ENCODE peak calls at places on chromosomes 7 and 10, in six cellular contexts. One of them, this sample, is unnamed.

GRCh38 chr7:137772748-137773147 is 74.0 kb downstream of the DGKI start:
- DNase-seq in hepatocyte: no peak
- DNase-seq in tibial artery: no peak
- DNase-seq in GM23248: peak; percentile 92
- DNase-seq in CD4-positive, alpha-beta memory T cell: no peak
- DNase-seq in astrocyte: peak; percentile 92
- DNase-seq in this sample: peak; percentile 50

GRCh38 chr7:55441668-55442305 is 76.7 kb downstream of the LANCL2 start:
- DNase-seq in hepatocyte: no peak
- DNase-seq in tibial artery: no peak
- DNase-seq in GM23248: peak; percentile 90
- DNase-seq in CD4-positive, alpha-beta memory T cell: no peak
- DNase-seq in astrocyte: peak; percentile 79
- DNase-seq in this sample: peak; percentile 44

GRCh38 chr7:92135100-92135429 is 788 bp upstream of the CYP51A1 start:
- DNase-seq in hepatocyte: peak; percentile 49
- DNase-seq in tibial artery: no peak
- DNase-seq in GM23248: peak; percentile 55
- DNase-seq in CD4-positive, alpha-beta memory T cell: no peak
- DNase-seq in astrocyte: peak; percentile 25
- DNase-seq in this sample: no peak

GRCh38 chr7:139004321-139005075 is 23.3 kb upstream of the KIAA1549 start:
- DNase-seq in hepatocyte: no peak
- DNase-seq in tibial artery: no peak
- DNase-seq in GM23248: no peak
- DNase-seq in CD4-positive, alpha-beta memory T cell: no peak
- DNase-seq in astrocyte: no peak
- DNase-seq in this sample: no peak

GRCh38 chr10:132987671-132988571 is 45.6 kb upstream of the CFAP46 start:
- DNase-seq in hepatocyte: peak; percentile 64
- DNase-seq in tibial artery: peak; percentile 45
- DNase-seq in GM23248: peak; percentile 96
- DNase-seq in CD4-positive, alpha-beta memory T cell: no peak
- DNase-seq in astrocyte: peak; percentile 89
- DNase-seq in this sample: peak; percentile 82

GRCh38 chr7:50370884-50371283 is 66.4 kb downstream of the IKZF1 start:
- DNase-seq in hepatocyte: no peak
- DNase-seq in tibial artery: no peak
- DNase-seq in GM23248: no peak
- DNase-seq in CD4-positive, alpha-beta memory T cell: no peak
- DNase-seq in astrocyte: no peak
- DNase-seq in this sample: no peak

GRCh38 chr10:49330127-49330665 is 31.2 kb downstream of the C10orf71 start:
- DNase-seq in hepatocyte: no peak
- DNase-seq in tibial artery: no peak
- DNase-seq in GM23248: no peak
- DNase-seq in CD4-positive, alpha-beta memory T cell: no peak
- DNase-seq in astrocyte: no peak
- DNase-seq in this sample: no peak

GRCh38 chr7:133434246-133434865 is 181.5 kb downstream of the EXOC4 start:
- DNase-seq in hepatocyte: peak; percentile 8
- DNase-seq in tibial artery: no peak
- DNase-seq in GM23248: peak; percentile 63
- DNase-seq in CD4-positive, alpha-beta memory T cell: peak; percentile 11
- DNase-seq in astrocyte: peak; percentile 12
- DNase-seq in this sample: no peak

GRCh38 chr7:100481466-100481865 is 2.3 kb upstream of the NYAP1 start:
- DNase-seq in hepatocyte: no peak
- DNase-seq in tibial artery: no peak
- DNase-seq in GM23248: no peak
- DNase-seq in CD4-positive, alpha-beta memory T cell: no peak
- DNase-seq in astrocyte: no peak
- DNase-seq in this sample: no peak

GRCh38 chr10:132451506-132452215 is 54.7 kb downstream of the PWWP2B start:
- DNase-seq in hepatocyte: no peak
- DNase-seq in tibial artery: no peak
- DNase-seq in GM23248: no peak
- DNase-seq in CD4-positive, alpha-beta memory T cell: no peak
- DNase-seq in astrocyte: no peak
- DNase-seq in this sample: no peak

GRCh38 chr10:110710621-110711020 is 66.5 kb downstream of the RBM20 start:
- DNase-seq in hepatocyte: no peak
- DNase-seq in tibial artery: no peak
- DNase-seq in GM23248: no peak
- DNase-seq in CD4-positive, alpha-beta memory T cell: no peak
- DNase-seq in astrocyte: no peak
- DNase-seq in this sample: peak; percentile 25

GRCh38 chr7:145986248-145986874 is 130.2 kb upstream of the CNTNAP2 start:
- DNase-seq in hepatocyte: no peak
- DNase-seq in tibial artery: no peak
- DNase-seq in GM23248: no peak
- DNase-seq in CD4-positive, alpha-beta memory T cell: no peak
- DNase-seq in astrocyte: no peak
- DNase-seq in this sample: no peak

GRCh38 chr10:52308251-52309031 is 5.6 kb upstream of the DKK1 start:
- DNase-seq in hepatocyte: peak; percentile 79
- DNase-seq in tibial artery: no peak
- DNase-seq in GM23248: peak; percentile 87
- DNase-seq in CD4-positive, alpha-beta memory T cell: no peak
- DNase-seq in astrocyte: peak; percentile 55
- DNase-seq in this sample: peak; percentile 60

DNA sequence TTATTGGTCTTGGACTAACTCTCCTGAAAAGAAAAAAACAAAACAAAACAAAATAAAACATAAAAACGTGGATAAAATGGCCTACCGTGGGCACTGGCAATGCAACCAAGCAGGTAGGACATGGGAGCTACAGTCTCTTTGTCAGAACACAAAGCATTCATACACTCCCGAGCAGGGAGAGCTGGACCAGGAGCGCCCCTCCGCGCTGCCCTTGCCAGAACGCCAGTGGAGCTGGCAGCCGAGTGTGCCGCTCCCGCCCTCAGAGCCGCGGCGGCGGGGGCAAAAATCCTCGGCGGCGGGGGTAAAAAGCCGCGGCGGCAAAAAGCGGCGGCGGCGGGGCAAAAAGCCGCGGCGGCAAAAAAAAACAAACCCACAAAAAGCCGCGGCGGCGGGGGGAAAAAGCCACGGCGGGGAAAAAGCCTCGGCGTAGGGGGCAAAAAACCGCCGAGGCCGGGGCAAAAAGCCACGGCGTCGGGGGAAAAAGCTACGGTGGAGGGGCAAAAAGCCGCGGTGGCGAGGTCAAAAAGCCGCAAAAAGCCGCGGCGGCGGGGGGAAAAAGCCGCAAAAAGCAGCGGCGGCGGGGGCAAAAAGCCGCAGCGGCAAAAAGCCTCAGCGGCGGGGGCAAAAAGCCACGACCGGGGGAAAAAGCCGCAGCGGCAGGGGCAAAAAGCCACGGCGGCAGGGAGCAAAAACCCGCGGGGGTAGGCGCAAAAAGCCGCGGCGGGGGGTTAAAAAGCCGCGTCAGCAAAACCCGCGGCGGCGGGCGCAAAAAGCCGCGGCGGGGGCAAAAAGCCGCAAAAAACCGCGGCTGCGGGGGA is 418.1 kb downstream of the ZNF716 start:
- DNase-seq in hepatocyte: no peak
- DNase-seq in tibial artery: no peak
- DNase-seq in GM23248: peak; percentile 22
- DNase-seq in CD4-positive, alpha-beta memory T cell: no peak
- DNase-seq in astrocyte: no peak
- DNase-seq in this sample: no peak
- H3K4me3 ChIP-seq in hepatocyte: no peak overlapping the region
- H3K4me3 ChIP-seq in tibial artery: peak overlapping the region; percentile 38
- H3K4me3 ChIP-seq in GM23248: peak overlapping the region; percentile 60
- H3K4me3 ChIP-seq in CD4-positive, alpha-beta memory T cell: no peak overlapping the region
- H3K4me3 ChIP-seq in astrocyte: no peak overlapping the region
- H3K4me3 ChIP-seq in this sample: no peak overlapping the region

GRCh38 chr7:99078416-99078815 is 65.5 kb downstream of the SMURF1 start:
- DNase-seq in hepatocyte: no peak
- DNase-seq in tibial artery: no peak
- DNase-seq in GM23248: no peak
- DNase-seq in CD4-positive, alpha-beta memory T cell: no peak
- DNase-seq in astrocyte: no peak
- DNase-seq in this sample: no peak

GRCh38 chr7:99079104-99079503 is 64.8 kb downstream of the SMURF1 start:
- DNase-seq in hepatocyte: peak; percentile 34
- DNase-seq in tibial artery: no peak
- DNase-seq in GM23248: no peak
- DNase-seq in CD4-positive, alpha-beta memory T cell: no peak
- DNase-seq in astrocyte: no peak
- DNase-seq in this sample: no peak

GRCh38 chr7:99083068-99083651 is 60.7 kb downstream of the SMURF1 start:
- DNase-seq in hepatocyte: no peak
- DNase-seq in tibial artery: no peak
- DNase-seq in GM23248: peak; percentile 44
- DNase-seq in CD4-positive, alpha-beta memory T cell: no peak
- DNase-seq in astrocyte: peak; percentile 29
- DNase-seq in this sample: no peak

GRCh38 chr7:99081209-99081608 is 62.7 kb downstream of the SMURF1 start:
- DNase-seq in hepatocyte: no peak
- DNase-seq in tibial artery: no peak
- DNase-seq in GM23248: no peak
- DNase-seq in CD4-positive, alpha-beta memory T cell: no peak
- DNase-seq in astrocyte: no peak
- DNase-seq in this sample: no peak

DNA sequence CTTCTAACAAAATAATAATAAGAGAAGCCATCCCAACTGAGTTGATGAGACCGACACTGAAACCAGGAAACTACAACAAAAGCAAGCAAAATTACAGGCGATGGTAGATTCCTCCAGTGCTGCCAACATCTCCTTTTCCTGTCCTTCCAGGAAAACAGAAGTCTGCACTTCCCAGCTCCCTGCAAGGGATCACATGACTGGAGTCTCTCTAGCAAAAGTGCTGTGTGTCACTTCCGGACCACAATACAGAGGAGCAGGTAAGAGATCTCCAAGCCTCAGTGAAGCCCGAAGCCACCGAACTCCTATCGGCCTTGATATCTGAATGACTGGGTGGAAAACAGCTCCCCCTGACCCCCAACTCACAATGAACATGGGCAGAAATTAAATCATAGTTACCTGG is 63.2 kb downstream of the SMURF1 start:
- DNase-seq in hepatocyte: no peak
- DNase-seq in tibial artery: no peak
- DNase-seq in GM23248: no peak
- DNase-seq in CD4-positive, alpha-beta memory T cell: no peak
- DNase-seq in astrocyte: no peak
- DNase-seq in this sample: no peak
- H3K9me3 ChIP-seq in hepatocyte: no peaks in the 10 kb centered on the region
- H3K9me3 ChIP-seq in tibial artery: no peaks in the 10 kb centered on the region
- H3K9me3 ChIP-seq in GM23248: no peaks in the 10 kb centered on the region
- H3K9me3 ChIP-seq in CD4-positive, alpha-beta memory T cell: no peaks in the 10 kb centered on the region
- H3K9me3 ChIP-seq in astrocyte: no peaks in the 10 kb centered on the region
- H3K9me3 ChIP-seq in this sample: no peaks in the 10 kb centered on the region

GRCh38 chr10:10722422-10722821 is 295.2 kb upstream of the CELF2 start:
- DNase-seq in hepatocyte: no peak
- DNase-seq in tibial artery: no peak
- DNase-seq in GM23248: peak; percentile 3
- DNase-seq in CD4-positive, alpha-beta memory T cell: no peak
- DNase-seq in astrocyte: no peak
- DNase-seq in this sample: no peak
- H3K4me1 ChIP-seq in hepatocyte: no peaks in the 10 kb centered on the region
- H3K4me1 ChIP-seq in tibial artery: no peaks in the 10 kb centered on the region
- H3K4me1 ChIP-seq in GM23248: no peaks in the 10 kb centered on the region
- H3K4me1 ChIP-seq in CD4-positive, alpha-beta memory T cell: no peaks in the 10 kb centered on the region
- H3K4me1 ChIP-seq in astrocyte: no peaks in the 10 kb centered on the region
- H3K4me1 ChIP-seq in this sample: no peaks in the 10 kb centered on the region

GRCh38 chr7:152924826-152925411 is 165.4 kb downstream of the ACTR3B start:
- DNase-seq in hepatocyte: no peak
- DNase-seq in tibial artery: no peak
- DNase-seq in GM23248: no peak
- DNase-seq in CD4-positive, alpha-beta memory T cell: no peak
- DNase-seq in astrocyte: no peak
- DNase-seq in this sample: no peak
- H3K4me3 ChIP-seq in hepatocyte: peak overlapping the region; percentile 57
- H3K4me3 ChIP-seq in tibial artery: no peak overlapping the region
- H3K4me3 ChIP-seq in GM23248: no peak overlapping the region
- H3K4me3 ChIP-seq in CD4-positive, alpha-beta memory T cell: no peak overlapping the region
- H3K4me3 ChIP-seq in astrocyte: no peak overlapping the region
- H3K4me3 ChIP-seq in this sample: no peak overlapping the region

GRCh38 chr10:113426181-113426837 is 126.5 kb upstream of the HABP2 start:
- DNase-seq in hepatocyte: no peak
- DNase-seq in tibial artery: no peak
- DNase-seq in GM23248: no peak
- DNase-seq in CD4-positive, alpha-beta memory T cell: no peak
- DNase-seq in astrocyte: no peak
- DNase-seq in this sample: no peak

GRCh38 chr10:113424984-113425383 is 127.9 kb upstream of the HABP2 start:
- DNase-seq in hepatocyte: no peak
- DNase-seq in tibial artery: no peak
- DNase-seq in GM23248: no peak
- DNase-seq in CD4-positive, alpha-beta memory T cell: no peak
- DNase-seq in astrocyte: no peak
- DNase-seq in this sample: no peak

GRCh38 chr10:113423877-113424276 is 129.0 kb upstream of the HABP2 start:
- DNase-seq in hepatocyte: no peak
- DNase-seq in tibial artery: peak; percentile 29
- DNase-seq in GM23248: no peak
- DNase-seq in CD4-positive, alpha-beta memory T cell: no peak
- DNase-seq in astrocyte: no peak
- DNase-seq in this sample: no peak

GRCh38 chr10:113424304-113424721 is 128.5 kb upstream of the HABP2 start:
- DNase-seq in hepatocyte: no peak
- DNase-seq in tibial artery: peak; percentile 40
- DNase-seq in GM23248: peak; percentile 51
- DNase-seq in CD4-positive, alpha-beta memory T cell: no peak
- DNase-seq in astrocyte: no peak
- DNase-seq in this sample: no peak

DNA sequence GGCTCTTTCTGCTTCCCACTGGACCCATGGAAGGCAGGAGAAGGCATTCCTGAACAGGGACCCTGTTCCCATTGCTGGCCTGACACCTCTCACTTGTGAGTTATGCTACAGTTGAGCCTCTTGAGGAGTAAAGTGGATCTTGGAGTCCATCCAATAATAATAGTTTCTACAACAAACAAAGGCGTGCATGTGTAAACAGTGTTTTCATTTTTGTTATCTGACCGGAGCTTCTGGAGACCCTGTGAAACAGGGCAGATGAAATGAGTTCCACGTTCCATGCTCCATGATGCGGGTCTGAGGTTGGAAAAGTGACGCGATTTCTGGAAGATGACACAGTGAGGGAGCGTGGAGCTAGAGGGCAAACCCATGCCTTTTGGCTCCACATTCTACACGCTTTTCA is 127.3 kb upstream of the HABP2 start:
- DNase-seq in hepatocyte: no peak
- DNase-seq in tibial artery: no peak
- DNase-seq in GM23248: no peak
- DNase-seq in CD4-positive, alpha-beta memory T cell: no peak
- DNase-seq in astrocyte: no peak
- DNase-seq in this sample: no peak
- H3K9me3 ChIP-seq in hepatocyte: no peaks in the 10 kb centered on the region
- H3K9me3 ChIP-seq in tibial artery: peaks cover 2% of the 10 kb centered on the region
- H3K9me3 ChIP-seq in GM23248: no peaks in the 10 kb centered on the region
- H3K9me3 ChIP-seq in CD4-positive, alpha-beta memory T cell: no peaks in the 10 kb centered on the region
- H3K9me3 ChIP-seq in astrocyte: no peaks in the 10 kb centered on the region
- H3K9me3 ChIP-seq in this sample: peaks cover 7% of the 10 kb centered on the region

GRCh38 chr7:47497367-47498096 is 84.4 kb downstream of the TNS3 start:
- DNase-seq in hepatocyte: no peak
- DNase-seq in tibial artery: no peak
- DNase-seq in GM23248: peak; percentile 33
- DNase-seq in CD4-positive, alpha-beta memory T cell: no peak
- DNase-seq in astrocyte: no peak
- DNase-seq in this sample: no peak
- H3K4me1 ChIP-seq in hepatocyte: peaks cover 86% of the 10 kb centered on the region
- H3K4me1 ChIP-seq in tibial artery: peaks cover 76% of the 10 kb centered on the region
- H3K4me1 ChIP-seq in GM23248: peaks cover 30% of the 10 kb centered on the region
- H3K4me1 ChIP-seq in CD4-positive, alpha-beta memory T cell: no peaks in the 10 kb centered on the region
- H3K4me1 ChIP-seq in astrocyte: peaks cover 38% of the 10 kb centered on the region
- H3K4me1 ChIP-seq in this sample: peaks cover 59% of the 10 kb centered on the region

GRCh38 chr7:37920619-37921339 is at the start of gene EPDR1:
- DNase-seq in hepatocyte: peak; percentile 63
- DNase-seq in tibial artery: peak; percentile 54
- DNase-seq in GM23248: peak; percentile 32
- DNase-seq in CD4-positive, alpha-beta memory T cell: peak; percentile 3
- DNase-seq in astrocyte: peak; percentile 18
- DNase-seq in this sample: peak; percentile 71
- H3K4me3 ChIP-seq in hepatocyte: peak within 1 kb of the TSS; percentile 48
- H3K4me3 ChIP-seq in tibial artery: peak within 1 kb of the TSS; percentile 81
- H3K4me3 ChIP-seq in GM23248: peak within 1 kb of the TSS; percentile 61
- H3K4me3 ChIP-seq in CD4-positive, alpha-beta memory T cell: no peak within 1 kb of the TSS
- H3K4me3 ChIP-seq in astrocyte: peak within 1 kb of the TSS; percentile 66
- H3K4me3 ChIP-seq in this sample: peak within 1 kb of the TSS; percentile 55

This sample was measured in SJSA1.